ENCODE peak calls at places on chromosome 20, in ten cellular contexts. T is effector memory CD4-positive, alpha-beta T cell; P is IMR-90; A is uterus; G is endothelial cell of umbilical vein; L is CD8-positive, alpha-beta T cell; D is breast epithelium; V is psoas muscle; W is sigmoid colon; C is lower lobe of right lung. I is an unnamed sample. For H3K4me1, the result is how much of the 10 kb centered on the place peaks cover.

GRCh38 chr20:33672426-33673114 is 1.7 kb downstream of the NECAB3 start:
- DNase-seq in T (no peak), P (no peak), A (no peak), G (no peak), L (no peak), D (no peak), V (peak), W (peak), C (no peak), I (no peak)

GRCh38 chr20:20956586-20956985 is 149.6 kb downstream of the LINC00237 start:
- DNase-seq in T (no peak), P (no peak), A (no peak), G (no peak), L (no peak), D (no peak), V (no peak), W (no peak), C (no peak), I (no peak)

GRCh38 chr20:9660236-9660868 is 146.0 kb downstream of the LAMP5 start:
- DNase-seq in T (no peak), P (peak), A (no peak), G (peak), L (no peak), D (no peak), V (no peak), W (no peak), C (no peak), I (no peak)

GRCh38 chr20:24465730-24466129 is 3.7 kb upstream of the SYNDIG1 start:
- DNase-seq in T (no peak), P (no peak), A (no peak), G (no peak), L (no peak), D (no peak), V (no peak), W (peak), C (no peak), I (peak)

GRCh38 chr20:34390769-34391447 is 27.8 kb downstream of the ITCH start:
- DNase-seq in T (peak), P (peak), A (peak), G (peak), L (no peak), D (no peak), V (peak), W (peak), C (peak), I (peak)

GRCh38 chr20:51985013-51985415 is 182.7 kb upstream of the SALL4 start:
- DNase-seq in T (no peak), P (peak), A (peak), G (peak), L (no peak), D (no peak), V (no peak), W (no peak), C (no peak), I (no peak)

GRCh38 chr20:325889-326644 is 715 bp downstream of the SOX12 start:
- DNase-seq in T (no peak), P (peak), A (peak), G (peak), L (peak), D (peak), V (peak), W (peak), C (peak), I (peak)

GRCh38 chr20:25399038-25399430 is 8.4 kb upstream of the ABHD12 start:
- DNase-seq in T (no peak), P (peak), A (peak), G (peak), L (peak), D (no peak), V (no peak), W (no peak), C (no peak), I (no peak)

GRCh38 chr20:21353236-21353635 is 44.1 kb downstream of the NKX2-4 start:
- DNase-seq in T (no peak), P (peak), A (no peak), G (peak), L (no peak), D (no peak), V (no peak), W (no peak), C (no peak), I (no peak)

GRCh38 chr20:60804918-60805631 is 447.0 kb upstream of the CDH4 start:
- DNase-seq in T (no peak), P (no peak), A (no peak), G (no peak), L (no peak), D (no peak), V (no peak), W (no peak), C (no peak), I (no peak)

GRCh38 chr20:2304180-2304579 is 8.4 kb downstream of the TGM3 start:
- DNase-seq in T (no peak), P (no peak), A (no peak), G (no peak), L (no peak), D (no peak), V (no peak), W (no peak), C (no peak), I (no peak)

GRCh38 chr20:49037962-49038387 is 8.1 kb upstream of the CSE1L start:
- DNase-seq in T (no peak), P (peak), A (no peak), G (no peak), L (no peak), D (no peak), V (no peak), W (no peak), C (no peak), I (no peak)

GRCh38 chr20:12409501-12409900 is 491.8 kb downstream of the BTBD3 start:
- DNase-seq in T (no peak), P (no peak), A (no peak), G (no peak), L (no peak), D (no peak), V (no peak), W (no peak), C (no peak), I (no peak)

GRCh38 chr20:23609486-23610109 is 3.9 kb upstream of the CST9 start:
- DNase-seq in T (no peak), P (no peak), A (no peak), G (no peak), L (no peak), D (no peak), V (no peak), W (no peak), C (no peak), I (no peak)

GRCh38 chr20:13462091-13462490 is 176.6 kb downstream of the TASP1 start:
- DNase-seq in T (no peak), P (no peak), A (no peak), G (no peak), L (no peak), D (no peak), V (no peak), W (no peak), C (no peak), I (no peak)

GRCh38 chr20:33217052-33217451 is at the start of gene BPIFA3:
- DNase-seq in T (no peak), P (no peak), A (no peak), G (no peak), L (no peak), D (no peak), V (no peak), W (no peak), C (no peak), I (no peak)

GRCh38 chr20:4234664-4235063 is 219.3 kb upstream of the RNF24 start:
- DNase-seq in T (no peak), P (no peak), A (no peak), G (no peak), L (no peak), D (no peak), V (no peak), W (no peak), C (no peak), I (no peak)

GRCh38 chr20:38581013-38581412 is at the start of gene ADIG:
- DNase-seq in T (no peak), P (no peak), A (no peak), G (no peak), L (no peak), D (no peak), V (peak), W (no peak), C (no peak), I (no peak)

GRCh38 chr20:45306431-45306982 is at the start of gene RBPJL:
- DNase-seq in T (no peak), P (no peak), A (no peak), G (no peak), L (peak), D (no peak), V (no peak), W (no peak), C (no peak), I (peak)
- H3K4me3 ChIP-seq in T (no peak), P (no peak), A (no peak), G (no peak), L (no peak), D (no peak), V (no peak), W (no peak), C (no peak), I (no peak)

GRCh38 chr20:47275548-47275947 is 81.0 kb downstream of the ZMYND8 start:
- DNase-seq in T (no peak), P (no peak), A (no peak), G (no peak), L (no peak), D (no peak), V (no peak), W (peak), C (no peak), I (no peak)
- H3K27ac ChIP-seq in T (no peak), P (peak), A (peak), G (peak), L (no peak), D (peak), V (peak), W (peak), C (peak), I (peak)

DNA sequence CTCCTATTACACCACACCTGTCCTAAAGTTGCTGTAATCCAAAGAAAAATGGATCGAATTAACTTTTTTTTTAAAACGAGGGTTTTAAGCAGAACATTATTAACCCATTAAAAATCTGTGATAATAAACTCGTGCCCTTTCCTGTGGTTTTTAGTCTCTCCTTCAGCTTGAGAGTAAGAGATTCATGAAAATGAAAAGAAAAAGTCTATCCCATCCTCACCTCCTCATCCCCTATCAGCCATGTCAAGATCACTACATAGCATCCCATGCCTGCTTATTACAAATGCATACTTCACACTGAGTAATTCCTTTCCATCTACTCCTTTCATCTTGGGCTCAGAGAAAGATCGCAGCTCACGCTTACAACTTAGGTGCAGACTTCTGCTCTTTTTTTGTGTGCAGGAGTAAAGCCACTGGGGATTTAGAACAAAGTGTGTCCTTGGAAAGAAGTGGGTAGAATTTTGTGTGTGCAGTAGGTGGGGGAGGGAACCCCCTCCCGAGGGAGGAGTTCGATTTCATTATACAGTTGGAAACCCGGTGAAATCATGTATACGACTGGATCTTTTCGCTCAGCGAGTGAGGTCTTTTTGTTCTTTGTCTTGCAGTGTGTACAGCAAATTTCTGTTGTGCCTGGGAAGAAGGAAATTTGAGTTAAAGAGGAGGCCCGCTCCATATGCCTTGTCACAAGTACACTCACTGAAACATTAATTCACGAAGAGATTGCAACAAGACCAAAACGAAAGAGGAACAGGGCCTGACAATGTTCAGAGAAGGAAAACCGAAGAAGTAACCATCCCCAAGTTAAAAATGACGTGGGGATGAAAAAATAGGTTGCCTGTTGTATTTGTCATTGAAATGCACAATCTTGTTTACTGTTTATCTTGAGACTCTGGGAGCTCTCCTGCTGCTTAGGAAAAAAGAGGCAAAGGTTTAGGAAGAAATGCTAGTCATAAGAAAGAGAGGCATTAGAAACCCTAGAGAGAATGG is 146.5 kb upstream of the ZNF217 start:
- DNase-seq in T (no peak), P (peak), A (no peak), G (no peak), L (no peak), D (no peak), V (no peak), W (no peak), C (no peak), I (no peak)
- H3K4me1 ChIP-seq in T (under half), P (under half), A (under half), G (under half), L (under half), D (under half), V (under half), W (under half), C (under half), I (under half)

DNA sequence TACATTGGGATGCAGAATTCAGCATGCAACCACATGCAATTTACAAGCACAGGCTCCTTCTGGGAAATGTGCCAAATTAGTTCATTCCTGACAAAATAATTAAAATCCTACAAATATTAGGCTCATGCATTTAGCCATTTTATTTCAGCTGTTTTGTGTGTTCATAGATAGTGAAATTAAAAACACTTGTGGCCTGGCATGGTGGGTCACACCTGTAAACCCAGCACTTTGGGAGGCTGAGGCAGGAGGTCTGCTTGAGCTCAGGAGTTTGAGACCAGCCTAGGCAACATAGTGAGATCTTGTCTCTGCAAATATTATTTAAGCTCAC is 92.4 kb upstream of the SHLD1 start:
- DNase-seq in T (no peak), P (no peak), A (no peak), G (no peak), L (no peak), D (no peak), V (no peak), W (no peak), C (no peak), I (no peak)
- H3K4me3 ChIP-seq in T (no peak), P (no peak), A (no peak), G (no peak), L (no peak), D (no peak), V (peak), W (no peak), C (no peak), I (no peak)

GRCh38 chr20:47228654-47229053 is 127.8 kb downstream of the ZMYND8 start:
- DNase-seq in T (no peak), P (no peak), A (no peak), G (no peak), L (no peak), D (no peak), V (no peak), W (no peak), C (no peak), I (no peak)

GRCh38 chr20:47233333-47234188 is 122.9 kb downstream of the ZMYND8 start:
- DNase-seq in T (no peak), P (peak), A (no peak), G (no peak), L (no peak), D (no peak), V (no peak), W (no peak), C (no peak), I (no peak)

GRCh38 chr20:47232518-47232917 is 124.0 kb downstream of the ZMYND8 start:
- DNase-seq in T (no peak), P (no peak), A (no peak), G (no peak), L (no peak), D (no peak), V (no peak), W (no peak), C (no peak), I (no peak)

GRCh38 chr20:47230811-47231256 is 125.7 kb downstream of the ZMYND8 start:
- DNase-seq in T (no peak), P (peak), A (no peak), G (no peak), L (no peak), D (no peak), V (no peak), W (no peak), C (no peak), I (no peak)

DNA sequence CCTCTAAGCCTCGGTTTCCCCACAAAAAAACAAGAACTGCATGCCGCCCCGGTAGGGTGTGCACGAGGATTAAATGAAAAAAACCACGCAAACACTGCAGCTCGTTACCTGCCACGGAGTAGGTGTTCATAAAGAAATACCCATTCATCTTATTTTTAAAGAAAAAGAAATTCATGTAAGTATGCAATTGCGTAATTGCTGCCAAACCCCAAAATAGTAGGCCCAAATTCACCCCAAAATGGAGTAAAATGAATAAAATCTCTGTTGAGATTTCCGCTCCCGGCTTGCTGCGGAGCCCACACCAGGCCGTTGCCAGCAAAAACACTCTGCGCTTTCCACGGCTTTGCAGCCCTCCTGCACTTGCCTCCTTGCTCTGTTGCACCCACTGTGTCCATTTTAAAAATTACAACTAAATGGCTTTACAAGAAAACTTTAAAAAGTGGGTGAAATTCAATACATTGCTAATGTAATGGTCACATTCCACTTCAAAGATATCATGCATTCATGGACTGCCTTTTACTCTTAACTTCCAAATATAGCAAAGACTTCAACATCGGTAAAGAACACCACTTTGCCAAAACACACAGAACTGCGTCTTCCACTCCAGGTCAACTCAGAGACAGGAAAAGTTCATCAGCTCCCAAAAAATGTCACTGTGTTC is 125.0 kb downstream of the ZMYND8 start:
- DNase-seq in T (no peak), P (peak), A (no peak), G (no peak), L (no peak), D (no peak), V (no peak), W (no peak), C (no peak), I (no peak)
- H3K27ac ChIP-seq in T (no peak), P (peak), A (no peak), G (no peak), L (no peak), D (no peak), V (no peak), W (no peak), C (no peak), I (peak)

GRCh38 chr20:50521709-50522674 is 11.8 kb downstream of the PTPN1 start:
- DNase-seq in T (no peak), P (no peak), A (no peak), G (no peak), L (no peak), D (no peak), V (no peak), W (no peak), C (no peak), I (no peak)

GRCh38 chr20:50520222-50520877 is 10.2 kb downstream of the PTPN1 start:
- DNase-seq in T (no peak), P (no peak), A (no peak), G (no peak), L (no peak), D (no peak), V (no peak), W (no peak), C (no peak), I (no peak)

GRCh38 chr20:50523552-50524167 is 13.5 kb downstream of the PTPN1 start:
- DNase-seq in T (no peak), P (no peak), A (no peak), G (peak), L (no peak), D (no peak), V (no peak), W (no peak), C (no peak), I (no peak)

GRCh38 chr20:50519036-50519780 is 9.0 kb downstream of the PTPN1 start:
- DNase-seq in T (no peak), P (no peak), A (no peak), G (no peak), L (no peak), D (no peak), V (no peak), W (no peak), C (no peak), I (no peak)

GRCh38 chr20:50521221-50521642 is 11.0 kb downstream of the PTPN1 start:
- DNase-seq in T (no peak), P (no peak), A (no peak), G (no peak), L (no peak), D (no peak), V (no peak), W (no peak), C (no peak), I (no peak)
- H3K4me1 ChIP-seq in T (half or more), P (under half), A (under half), G (under half), L (half or more), D (under half), V (half or more), W (under half), C (half or more), I (under half)

GRCh38 chr20:62550087-62550565 is 74.3 kb upstream of the GATA5 start:
- DNase-seq in T (no peak), P (no peak), A (peak), G (no peak), L (no peak), D (no peak), V (peak), W (peak), C (no peak), I (peak)
- H3K4me3 ChIP-seq in T (no peak), P (no peak), A (peak), G (no peak), L (no peak), D (peak), V (peak), W (peak), C (peak), I (peak)